ENCODE peak calls at places on chromosomes 2 and 18, in seven cellular contexts. G, S, O, P, T, C and V are unnamed samples.

GRCh38 chr2:239814136-239814916 is 210.8 kb downstream of the NDUFA10 start:
- DNase-seq in G (no peak), S (no peak), T (no peak), O (no peak), C (no peak), P (no peak), V (no peak)

GRCh38 chr2:42241517-42241916 is 72.4 kb downstream of the EML4 start:
- DNase-seq in T (no peak), G (no peak), C (no peak), P (no peak), O (no peak), S (no peak), V (no peak)

GRCh38 chr2:236531205-236531604 is 38.4 kb upstream of the ACKR3 start:
- DNase-seq in G (no peak), T (no peak), O (no peak), S (no peak), C (no peak), P (no peak), V (no peak)

GRCh38 chr2:9655441-9656269 is 24.9 kb upstream of the YWHAQ start:
- DNase-seq in T (peak), O (no peak), P (no peak), G (no peak), C (no peak), S (no peak), V (no peak)

GRCh38 chr2:80335411-80335810 is 30.9 kb upstream of the LRRTM1 start:
- DNase-seq in C (no peak), P (no peak), G (no peak), O (no peak), S (no peak), T (no peak), V (no peak)

GRCh38 chr2:174166261-174166660 is 82.1 kb downstream of the OLA1 start:
- DNase-seq in G (no peak), C (no peak), P (no peak), S (no peak), O (no peak), T (no peak), V (no peak)

GRCh38 chr2:167406558-167406957 is 518.3 kb downstream of the XIRP2 start:
- DNase-seq in G (no peak), C (peak), S (no peak), T (no peak), P (no peak), O (no peak), V (no peak)

GRCh38 chr18:58386780-58387179 is 242.1 kb downstream of the ALPK2 start:
- DNase-seq in G (no peak), S (no peak), O (no peak), T (no peak), C (no peak), P (no peak), V (no peak)

GRCh38 chr2:19846030-19846429 is 55.8 kb downstream of the TTC32 start:
- DNase-seq in P (peak), T (no peak), G (no peak), O (peak), S (no peak), C (no peak), V (no peak)

GRCh38 chr2:47310801-47311560 is 92.0 kb upstream of the MSH2 start:
- DNase-seq in O (peak), P (peak), S (no peak), C (no peak), G (no peak), T (no peak), V (no peak)

GRCh38 chr18:13621886-13622619 is 104.3 kb downstream of the FAM210A start:
- DNase-seq in O (no peak), S (no peak), G (no peak), T (no peak), P (no peak), C (no peak), V (no peak)

GRCh38 chr2:227248876-227249275 is 76.2 kb upstream of the MFF start:
- DNase-seq in S (no peak), P (no peak), C (no peak), G (no peak), T (no peak), O (no peak), V (no peak)

GRCh38 chr18:79763407-79763806 is 34.3 kb upstream of the KCNG2 start:
- DNase-seq in T (no peak), S (no peak), G (no peak), P (no peak), C (no peak), O (no peak), V (no peak)

GRCh38 chr2:101580528-101580927 is 105.6 kb upstream of the RFX8 start:
- DNase-seq in O (no peak), T (no peak), G (no peak), P (no peak), C (no peak), S (no peak), V (no peak)

GRCh38 chr2:11175293-11175795 is 20.1 kb downstream of the SLC66A3 start:
- DNase-seq in P (no peak), G (no peak), O (no peak), S (no peak), C (no peak), T (no peak), V (peak)

GRCh38 chr18:58892536-58892935 is 27.9 kb downstream of the ZNF532 start:
- DNase-seq in O (no peak), S (no peak), C (no peak), P (no peak), T (no peak), G (no peak), V (no peak)

GRCh38 chr2:176114120-176114929 is 2.3 kb upstream of the HOXD10 start:
- DNase-seq in O (no peak), G (no peak), P (no peak), C (no peak), S (peak), T (no peak), V (peak)

GRCh38 chr2:203534486-203535077 is 519 bp downstream of the RAPH1 start:
- DNase-seq in S (peak), P (no peak), T (peak), C (no peak), O (peak), G (peak), V (peak)

GRCh38 chr2:237236188-237236587 is 150.5 kb downstream of the COPS8 start:
- DNase-seq in P (no peak), G (no peak), T (no peak), O (no peak), C (no peak), S (no peak), V (no peak)

GRCh38 chr18:47206945-47207637 is 30.9 kb upstream of the IER3IP1 start:
- DNase-seq in P (no peak), T (no peak), G (no peak), S (no peak), C (no peak), O (no peak), V (no peak)

GRCh38 chr2:7634370-7634769 is 717.2 kb downstream of the RNF144A start:
- DNase-seq in P (no peak), S (no peak), C (no peak), O (no peak), T (no peak), G (no peak), V (no peak)

GRCh38 chr2:62852254-62852653 is 146.7 kb downstream of the EHBP1 start:
- DNase-seq in G (no peak), P (no peak), C (no peak), S (no peak), O (no peak), T (no peak), V (no peak)

GRCh38 chr2:36489296-36489695 is 108.7 kb downstream of the FEZ2 start:
- DNase-seq in O (no peak), G (no peak), S (no peak), P (no peak), C (no peak), T (no peak), V (no peak)

GRCh38 chr2:43059183-43059897 is 167.1 kb downstream of the ZFP36L2 start:
- DNase-seq in T (peak), C (no peak), S (peak), P (no peak), O (no peak), G (no peak), V (peak)

GRCh38 chr2:221153226-221153625 is 418.9 kb downstream of the EPHA4 start:
- DNase-seq in G (no peak), C (no peak), O (no peak), S (no peak), P (peak), T (no peak), V (peak)

GRCh38 chr2:117272975-117273671 is 541.4 kb upstream of the DDX18 start:
- DNase-seq in O (no peak), S (no peak), C (peak), T (no peak), G (no peak), P (no peak), V (no peak)

GRCh38 chr18:35998967-35999366 is 26.5 kb downstream of the RMP24 start:
- DNase-seq in P (no peak), S (peak), C (no peak), O (no peak), T (no peak), G (no peak), V (no peak)

GRCh38 chr2:133755515-133756311 is 187.4 kb upstream of the NCKAP5 start:
- DNase-seq in O (no peak), P (no peak), G (no peak), C (peak), T (no peak), S (no peak), V (no peak)

GRCh38 chr2:109285244-109285651 is 156.2 kb downstream of the SH3RF3 start:
- DNase-seq in O (no peak), S (no peak), G (no peak), T (no peak), C (no peak), P (no peak), V (no peak)

GRCh38 chr2:188604579-188604978 is 312.9 kb downstream of the GULP1 start:
- DNase-seq in S (no peak), P (no peak), G (no peak), T (no peak), O (no peak), C (no peak), V (no peak)

GRCh38 chr2:238039151-238039550 is 21.6 kb upstream of the SCLY start:
- DNase-seq in C (no peak), O (no peak), G (no peak), P (no peak), T (no peak), S (no peak), V (no peak)

GRCh38 chr2:228689049-228689448 is 507.6 kb upstream of the SPHKAP start:
- DNase-seq in T (no peak), G (no peak), C (peak), P (no peak), S (peak), O (no peak), V (peak)

GRCh38 chr2:30446602-30447148 is 371 bp upstream of the LCLAT1 start:
- DNase-seq in C (no peak), P (no peak), S (peak), G (no peak), T (no peak), O (peak), V (no peak)

GRCh38 chr2:227614740-227615139 is at the start of gene SCYGR3:
- DNase-seq in G (no peak), O (no peak), C (no peak), P (no peak), T (no peak), S (no peak), V (no peak)